ENCODE peak calls at places on chromosome 2, in seven cellular contexts. B is heart left ventricle, U is A549, Z is tibial nerve, Q is fibroblast of the aortic adventitia, W is psoas muscle, G is lung. K is an unnamed sample.

GRCh38 chr2:223731503-223731902 is 105.9 kb downstream of the AP1S3 start:
- DNase-seq in B (no peak), U (no peak), Z (no peak), Q (no peak), W (no peak), G (no peak), K (no peak)

GRCh38 chr2:238910751-238911351 is 63.0 kb downstream of the TWIST2 start:
- DNase-seq in B (no peak), U (no peak), Z (no peak), Q (no peak), W (no peak), G (no peak), K (no peak)

GRCh38 chr2:126643431-126643830 is 12.5 kb upstream of the GYPC start:
- DNase-seq in B (no peak), U (no peak), Z (peak; percentile 3), Q (no peak), W (peak; percentile 89), G (peak; percentile 26), K (no peak)

GRCh38 chr2:62529758-62530157 is 23.8 kb upstream of the TMEM17 start:
- DNase-seq in B (no peak), U (no peak), Z (no peak), Q (no peak), W (no peak), G (no peak), K (no peak)

GRCh38 chr2:18304849-18305248 is 255.6 kb downstream of the RDH14 start:
- DNase-seq in B (no peak), U (no peak), Z (no peak), Q (no peak), W (no peak), G (no peak), K (no peak)

GRCh38 chr2:191280304-191280703 is 35.1 kb downstream of the MYO1B start:
- DNase-seq in B (no peak), U (no peak), Z (no peak), Q (no peak), W (no peak), G (no peak), K (no peak)

GRCh38 chr2:56749152-56749752 is 565.5 kb downstream of the CCDC85A start:
- DNase-seq in B (no peak), U (peak; percentile 6), Z (no peak), Q (peak; percentile 66), W (no peak), G (no peak), K (peak; percentile 55)

GRCh38 chr2:46471-47345 is at the start of gene FAM110C:
- DNase-seq in B (peak; percentile 81), U (peak; percentile 16), Z (no peak), Q (peak; percentile 34), W (no peak), G (peak; percentile 71), K (no peak)

GRCh38 chr2:27018142-27018541 is 14.6 kb upstream of the TMEM214 start:
- DNase-seq in B (no peak), U (no peak), Z (no peak), Q (no peak), W (peak; percentile 53), G (no peak), K (no peak)

GRCh38 chr2:189402932-189403331 is 38.3 kb upstream of the WDR75 start:
- DNase-seq in B (no peak), U (no peak), Z (no peak), Q (peak; percentile 64), W (no peak), G (no peak), K (peak; percentile 85)

GRCh38 chr2:71861186-71862160 is 286.2 kb downstream of the CYP26B1 start:
- DNase-seq in B (no peak), U (no peak), Z (no peak), Q (no peak), W (no peak), G (no peak), K (no peak)

GRCh38 chr2:148132400-148132799 is 111.5 kb downstream of the MBD5 start:
- DNase-seq in B (no peak), U (no peak), Z (no peak), Q (peak; percentile 78), W (no peak), G (no peak), K (peak; percentile 31)

GRCh38 chr2:45851576-45852304 is 200.3 kb downstream of the PRKCE start:
- DNase-seq in B (peak; percentile 49), U (peak; percentile 15), Z (no peak), Q (peak; percentile 77), W (no peak), G (no peak), K (peak; percentile 85)

GRCh38 chr2:203338322-203338721 is 10.1 kb downstream of the ABI2 start:
- DNase-seq in B (no peak), U (no peak), Z (no peak), Q (no peak), W (no peak), G (no peak), K (no peak)

GRCh38 chr2:147320148-147320547 is 524.7 kb upstream of the ACVR2A start:
- DNase-seq in B (no peak), U (no peak), Z (no peak), Q (no peak), W (no peak), G (no peak), K (no peak)

GRCh38 chr2:68124321-68124720 is 33.4 kb upstream of the PNO1 start:
- DNase-seq in B (no peak), U (no peak), Z (no peak), Q (peak; percentile 39), W (no peak), G (no peak), K (peak; percentile 8)

GRCh38 chr2:10301946-10302478 is 692 bp upstream of the HPCAL1 start:
- DNase-seq in B (no peak), U (no peak), Z (no peak), Q (no peak), W (no peak), G (no peak), K (no peak)

GRCh38 chr2:10300328-10300920 is 2.3 kb upstream of the HPCAL1 start:
- DNase-seq in B (no peak), U (no peak), Z (no peak), Q (no peak), W (no peak), G (no peak), K (no peak)

GRCh38 chr2:10303174-10303633 is 500 bp downstream of the HPCAL1 start:
- DNase-seq in B (no peak), U (no peak), Z (peak; percentile 26), Q (peak; percentile 22), W (peak; percentile 61), G (no peak), K (no peak)

GRCh38 chr2:10302479-10303173 is at the start of gene HPCAL1:
- DNase-seq in B (peak; percentile 94), U (peak; percentile 92), Z (peak; percentile 71), Q (peak; percentile 64), W (peak; percentile 90), G (peak; percentile 90), K (peak; percentile 61)

GRCh38 chr2:10300997-10301945 is 1.4 kb upstream of the HPCAL1 start:
- DNase-seq in B (no peak), U (no peak), Z (no peak), Q (no peak), W (no peak), G (no peak), K (no peak)
- TF ChIP-seq CTCF in B (no peak), U (no peak), Z (no peak), Q (no peak), W (no peak), G (no peak), K (no peak)

DNA sequence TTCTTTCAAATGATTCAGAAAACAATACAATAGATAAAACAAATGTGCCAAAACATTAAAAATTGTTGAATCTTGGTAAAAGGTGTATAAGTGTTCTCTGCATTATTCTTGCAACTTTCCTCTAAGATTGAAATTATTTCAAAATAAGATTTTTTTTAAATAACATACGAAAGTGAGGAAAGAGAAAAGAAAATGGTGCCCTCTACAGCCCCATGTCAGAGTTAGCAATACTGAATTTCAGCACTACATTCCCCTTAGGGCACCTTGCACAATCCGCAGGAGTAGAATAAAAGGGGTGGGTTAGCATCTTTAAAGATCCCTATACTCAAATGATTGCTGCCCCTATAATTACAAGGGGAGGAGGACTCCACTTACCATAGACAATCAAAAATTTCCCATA is 433.7 kb downstream of the BCL11A start:
- DNase-seq in B (no peak), U (no peak), Z (no peak), Q (no peak), W (no peak), G (no peak), K (no peak)
- TF ChIP-seq CTCF in B (peak; percentile 27), U (no peak), Z (no peak), Q (no peak), W (peak; percentile 14), G (no peak), K (no peak)

GRCh38 chr2:186991766-186992417 is 142.9 kb upstream of the ZSWIM2 start:
- DNase-seq in B (no peak), U (no peak), Z (no peak), Q (peak; percentile 6), W (no peak), G (no peak), K (no peak)
- TF ChIP-seq CTCF in B (peak; percentile 31), U (no peak), Z (no peak), Q (no peak), W (no peak), G (no peak), K (peak; percentile 15)

GRCh38 chr2:159715451-159715850 is 3.1 kb downstream of the MARCHF7 start:
- DNase-seq in B (no peak), U (no peak), Z (no peak), Q (no peak), W (no peak), G (no peak), K (no peak)

GRCh38 chr2:159712929-159713575 is 746 bp downstream of the MARCHF7 start:
- DNase-seq in B (no peak), U (peak; percentile 10), Z (no peak), Q (peak; percentile 37), W (no peak), G (no peak), K (no peak)

GRCh38 chr2:159714586-159714930 is 2.3 kb downstream of the MARCHF7 start:
- DNase-seq in B (no peak), U (no peak), Z (no peak), Q (no peak), W (no peak), G (no peak), K (no peak)

GRCh38 chr2:159712194-159712928 is at the start of gene MARCHF7:
- DNase-seq in B (peak; percentile 99), U (peak; percentile 89), Z (peak; percentile 96), Q (peak; percentile 92), W (peak; percentile 99), G (peak; percentile 98), K (peak; percentile 94)

DNA sequence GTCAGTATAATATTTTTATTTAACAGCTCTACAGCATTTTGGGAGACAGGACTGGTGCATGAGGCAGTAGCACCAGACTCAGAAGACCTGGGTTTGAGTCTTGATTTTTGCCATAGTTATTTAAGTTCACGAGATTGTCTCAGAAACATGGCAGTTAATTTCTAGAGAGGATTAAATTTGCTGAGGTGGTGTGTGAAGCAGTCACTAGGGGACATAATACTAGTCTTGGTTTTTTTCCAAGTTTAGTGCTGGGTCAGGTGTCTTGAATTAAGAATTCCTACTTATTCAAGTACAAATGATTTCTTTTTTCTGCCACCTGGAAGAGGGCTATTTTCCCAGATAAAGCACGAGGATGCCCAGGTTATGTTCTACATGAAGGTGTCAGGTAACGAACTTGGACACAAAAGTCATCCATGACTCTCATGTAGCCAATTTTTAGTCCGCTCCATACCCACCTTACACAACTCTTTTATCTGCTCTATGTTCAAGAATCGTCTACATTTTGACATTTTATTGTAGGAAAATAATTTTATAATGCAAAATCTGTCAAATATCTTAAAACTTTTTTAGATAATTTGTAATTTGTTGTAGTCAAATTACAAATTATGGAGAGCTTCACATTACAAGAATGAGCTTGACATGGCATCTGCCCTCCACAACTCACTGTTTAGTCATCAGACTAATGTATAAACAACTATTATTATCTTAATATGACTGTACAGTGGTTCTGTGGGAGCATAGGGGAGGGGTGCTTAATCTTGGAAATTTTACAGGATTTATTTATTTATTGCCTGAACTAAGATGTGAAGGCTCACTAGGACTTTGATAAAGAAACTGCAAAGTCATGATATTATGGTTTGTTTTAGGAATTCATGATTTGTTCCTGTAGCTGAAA is 1.6 kb downstream of the MARCHF7 start:
- DNase-seq in B (no peak), U (peak; percentile 21), Z (no peak), Q (peak; percentile 54), W (no peak), G (no peak), K (peak; percentile 70)
- TF ChIP-seq CTCF in B (no peak), U (no peak), Z (no peak), Q (peak; percentile 18), W (no peak), G (no peak), K (peak; percentile 17)

K was measured in HFFc6.